ENCODE peak calls at places on chromosome X, in ten cellular contexts. One of them, this sample, is unnamed. For H3K27me3 and H3K36me3, the result is how much of the 10 kb centered on the place peaks cover.

GRCh38 chrX:8139713-8140112 is 31.4 kb downstream of the VCX2 start:
- DNase-seq in CD8-positive, alpha-beta memory T cell: no peak
- DNase-seq in mesendoderm: peak
- DNase-seq in naive thymus-derived CD4-positive, alpha-beta T cell: no peak
- DNase-seq in trophoblast cell: peak
- DNase-seq in IMR-90: no peak
- DNase-seq in SK-N-SH: no peak
- DNase-seq in PC-3: peak
- DNase-seq in upper lobe of right lung: no peak
- DNase-seq in pancreas: no peak
- DNase-seq in this sample: no peak

GRCh38 chrX:84907324-84907946 is 96.2 kb upstream of the APOOL start:
- DNase-seq in PC-3: peak
- DNase-seq in SK-N-SH: peak
- DNase-seq in trophoblast cell: no peak
- DNase-seq in mesendoderm: peak
- DNase-seq in CD8-positive, alpha-beta memory T cell: no peak
- DNase-seq in pancreas: no peak
- DNase-seq in naive thymus-derived CD4-positive, alpha-beta T cell: no peak
- DNase-seq in upper lobe of right lung: no peak
- DNase-seq in IMR-90: peak
- DNase-seq in this sample: no peak

GRCh38 chrX:77446840-77447239 is 349 bp upstream of the FGF16 start:
- DNase-seq in IMR-90: no peak
- DNase-seq in naive thymus-derived CD4-positive, alpha-beta T cell: no peak
- DNase-seq in upper lobe of right lung: no peak
- DNase-seq in mesendoderm: peak
- DNase-seq in CD8-positive, alpha-beta memory T cell: no peak
- DNase-seq in pancreas: no peak
- DNase-seq in SK-N-SH: no peak
- DNase-seq in trophoblast cell: no peak
- DNase-seq in PC-3: no peak
- DNase-seq in this sample: no peak

GRCh38 chrX:134631404-134632346 is 26.6 kb downstream of the PLAC1 start:
- DNase-seq in PC-3: no peak
- DNase-seq in CD8-positive, alpha-beta memory T cell: no peak
- DNase-seq in trophoblast cell: no peak
- DNase-seq in mesendoderm: no peak
- DNase-seq in SK-N-SH: no peak
- DNase-seq in pancreas: no peak
- DNase-seq in naive thymus-derived CD4-positive, alpha-beta T cell: no peak
- DNase-seq in upper lobe of right lung: no peak
- DNase-seq in IMR-90: peak
- DNase-seq in this sample: no peak

GRCh38 chrX:134236690-134237362 is at the start of gene CCDC160:
- DNase-seq in PC-3: peak
- DNase-seq in CD8-positive, alpha-beta memory T cell: no peak
- DNase-seq in SK-N-SH: peak
- DNase-seq in pancreas: peak
- DNase-seq in mesendoderm: peak
- DNase-seq in upper lobe of right lung: peak
- DNase-seq in trophoblast cell: peak
- DNase-seq in IMR-90: no peak
- DNase-seq in naive thymus-derived CD4-positive, alpha-beta T cell: no peak
- DNase-seq in this sample: peak

GRCh38 chrX:105972690-105973386 is 65.7 kb downstream of the SERPINA7 start:
- DNase-seq in PC-3: no peak
- DNase-seq in upper lobe of right lung: no peak
- DNase-seq in CD8-positive, alpha-beta memory T cell: no peak
- DNase-seq in SK-N-SH: no peak
- DNase-seq in pancreas: no peak
- DNase-seq in naive thymus-derived CD4-positive, alpha-beta T cell: no peak
- DNase-seq in trophoblast cell: no peak
- DNase-seq in IMR-90: no peak
- DNase-seq in mesendoderm: no peak
- DNase-seq in this sample: no peak

GRCh38 chrX:121598356-121598755 is 550.9 kb downstream of the GLUD2 start:
- DNase-seq in CD8-positive, alpha-beta memory T cell: no peak
- DNase-seq in pancreas: no peak
- DNase-seq in IMR-90: no peak
- DNase-seq in naive thymus-derived CD4-positive, alpha-beta T cell: no peak
- DNase-seq in upper lobe of right lung: no peak
- DNase-seq in trophoblast cell: no peak
- DNase-seq in SK-N-SH: no peak
- DNase-seq in PC-3: peak
- DNase-seq in mesendoderm: no peak
- DNase-seq in this sample: no peak

GRCh38 chrX:43677993-43678392 is 21.9 kb downstream of the MAOA start:
- DNase-seq in SK-N-SH: no peak
- DNase-seq in CD8-positive, alpha-beta memory T cell: no peak
- DNase-seq in IMR-90: no peak
- DNase-seq in trophoblast cell: peak
- DNase-seq in pancreas: no peak
- DNase-seq in upper lobe of right lung: no peak
- DNase-seq in naive thymus-derived CD4-positive, alpha-beta T cell: no peak
- DNase-seq in PC-3: no peak
- DNase-seq in mesendoderm: peak
- DNase-seq in this sample: no peak

GRCh38 chrX:103941201-103941975 is 21.0 kb upstream of the TMSB15B start:
- DNase-seq in upper lobe of right lung: no peak
- DNase-seq in pancreas: no peak
- DNase-seq in naive thymus-derived CD4-positive, alpha-beta T cell: peak
- DNase-seq in trophoblast cell: peak
- DNase-seq in CD8-positive, alpha-beta memory T cell: no peak
- DNase-seq in mesendoderm: peak
- DNase-seq in PC-3: peak
- DNase-seq in SK-N-SH: peak
- DNase-seq in IMR-90: peak
- DNase-seq in this sample: peak

GRCh38 chrX:31132803-31133202 is 61.0 kb upstream of the FTHL17 start:
- DNase-seq in pancreas: no peak
- DNase-seq in CD8-positive, alpha-beta memory T cell: no peak
- DNase-seq in naive thymus-derived CD4-positive, alpha-beta T cell: no peak
- DNase-seq in mesendoderm: no peak
- DNase-seq in IMR-90: no peak
- DNase-seq in upper lobe of right lung: no peak
- DNase-seq in SK-N-SH: no peak
- DNase-seq in PC-3: no peak
- DNase-seq in trophoblast cell: no peak
- DNase-seq in this sample: no peak

GRCh38 chrX:23554304-23554703 is 113.0 kb upstream of the PRDX4 start:
- DNase-seq in upper lobe of right lung: no peak
- DNase-seq in pancreas: no peak
- DNase-seq in naive thymus-derived CD4-positive, alpha-beta T cell: no peak
- DNase-seq in PC-3: peak
- DNase-seq in SK-N-SH: peak
- DNase-seq in mesendoderm: peak
- DNase-seq in IMR-90: peak
- DNase-seq in CD8-positive, alpha-beta memory T cell: no peak
- DNase-seq in trophoblast cell: no peak
- DNase-seq in this sample: peak

GRCh38 chrX:100973411-100973810 is 3.9 kb downstream of the ARL13A start:
- DNase-seq in CD8-positive, alpha-beta memory T cell: no peak
- DNase-seq in IMR-90: peak
- DNase-seq in upper lobe of right lung: no peak
- DNase-seq in SK-N-SH: no peak
- DNase-seq in trophoblast cell: no peak
- DNase-seq in pancreas: no peak
- DNase-seq in naive thymus-derived CD4-positive, alpha-beta T cell: no peak
- DNase-seq in mesendoderm: no peak
- DNase-seq in PC-3: peak
- DNase-seq in this sample: no peak

GRCh38 chrX:152635941-152636340 is 1.8 kb upstream of the GABRQ start:
- DNase-seq in PC-3: peak
- DNase-seq in naive thymus-derived CD4-positive, alpha-beta T cell: no peak
- DNase-seq in SK-N-SH: peak
- DNase-seq in mesendoderm: peak
- DNase-seq in IMR-90: peak
- DNase-seq in CD8-positive, alpha-beta memory T cell: no peak
- DNase-seq in trophoblast cell: peak
- DNase-seq in upper lobe of right lung: no peak
- DNase-seq in pancreas: peak
- DNase-seq in this sample: peak

GRCh38 chrX:131895002-131895401 is 128.1 kb upstream of the STK26 start:
- DNase-seq in mesendoderm: no peak
- DNase-seq in trophoblast cell: no peak
- DNase-seq in naive thymus-derived CD4-positive, alpha-beta T cell: no peak
- DNase-seq in IMR-90: peak
- DNase-seq in PC-3: peak
- DNase-seq in pancreas: no peak
- DNase-seq in SK-N-SH: no peak
- DNase-seq in CD8-positive, alpha-beta memory T cell: no peak
- DNase-seq in upper lobe of right lung: no peak
- DNase-seq in this sample: no peak

GRCh38 chrX:105209406-105209805 is 11.1 kb downstream of the TEX13A start:
- DNase-seq in pancreas: no peak
- DNase-seq in mesendoderm: no peak
- DNase-seq in CD8-positive, alpha-beta memory T cell: no peak
- DNase-seq in upper lobe of right lung: no peak
- DNase-seq in SK-N-SH: no peak
- DNase-seq in PC-3: no peak
- DNase-seq in IMR-90: no peak
- DNase-seq in naive thymus-derived CD4-positive, alpha-beta T cell: no peak
- DNase-seq in trophoblast cell: no peak
- DNase-seq in this sample: no peak

GRCh38 chrX:25151749-25152148 is 136.0 kb upstream of the ARX start:
- DNase-seq in CD8-positive, alpha-beta memory T cell: no peak
- DNase-seq in pancreas: no peak
- DNase-seq in trophoblast cell: no peak
- DNase-seq in SK-N-SH: no peak
- DNase-seq in PC-3: no peak
- DNase-seq in upper lobe of right lung: no peak
- DNase-seq in IMR-90: no peak
- DNase-seq in mesendoderm: no peak
- DNase-seq in naive thymus-derived CD4-positive, alpha-beta T cell: no peak
- DNase-seq in this sample: no peak

GRCh38 chrX:25154168-25154567 is 138.4 kb upstream of the ARX start:
- DNase-seq in upper lobe of right lung: no peak
- DNase-seq in trophoblast cell: no peak
- DNase-seq in IMR-90: no peak
- DNase-seq in naive thymus-derived CD4-positive, alpha-beta T cell: no peak
- DNase-seq in mesendoderm: no peak
- DNase-seq in pancreas: no peak
- DNase-seq in SK-N-SH: no peak
- DNase-seq in CD8-positive, alpha-beta memory T cell: no peak
- DNase-seq in PC-3: no peak
- DNase-seq in this sample: no peak

GRCh38 chrX:25158635-25159034 is 142.9 kb upstream of the ARX start:
- DNase-seq in pancreas: no peak
- DNase-seq in PC-3: no peak
- DNase-seq in naive thymus-derived CD4-positive, alpha-beta T cell: no peak
- DNase-seq in SK-N-SH: no peak
- DNase-seq in upper lobe of right lung: no peak
- DNase-seq in mesendoderm: no peak
- DNase-seq in IMR-90: no peak
- DNase-seq in trophoblast cell: no peak
- DNase-seq in CD8-positive, alpha-beta memory T cell: no peak
- DNase-seq in this sample: no peak

GRCh38 chrX:25156323-25156722 is 140.6 kb upstream of the ARX start:
- DNase-seq in pancreas: no peak
- DNase-seq in CD8-positive, alpha-beta memory T cell: no peak
- DNase-seq in PC-3: peak
- DNase-seq in upper lobe of right lung: no peak
- DNase-seq in IMR-90: no peak
- DNase-seq in mesendoderm: no peak
- DNase-seq in SK-N-SH: no peak
- DNase-seq in naive thymus-derived CD4-positive, alpha-beta T cell: no peak
- DNase-seq in trophoblast cell: no peak
- DNase-seq in this sample: no peak
- H3K27me3 ChIP-seq in pancreas: under half
- H3K27me3 ChIP-seq in CD8-positive, alpha-beta memory T cell: under half
- H3K27me3 ChIP-seq in PC-3: under half
- H3K27me3 ChIP-seq in upper lobe of right lung: under half
- H3K27me3 ChIP-seq in IMR-90: under half
- H3K27me3 ChIP-seq in mesendoderm: under half
- H3K27me3 ChIP-seq in SK-N-SH: under half
- H3K27me3 ChIP-seq in naive thymus-derived CD4-positive, alpha-beta T cell: under half
- H3K27me3 ChIP-seq in trophoblast cell: under half
- H3K27me3 ChIP-seq in this sample: under half

GRCh38 chrX:1601768-1602085 is 10.3 kb downstream of the AKAP17A start:
- DNase-seq in trophoblast cell: no peak
- DNase-seq in pancreas: no peak
- DNase-seq in IMR-90: no peak
- DNase-seq in mesendoderm: no peak
- DNase-seq in naive thymus-derived CD4-positive, alpha-beta T cell: no peak
- DNase-seq in upper lobe of right lung: peak
- DNase-seq in SK-N-SH: no peak
- DNase-seq in PC-3: no peak
- DNase-seq in CD8-positive, alpha-beta memory T cell: peak
- DNase-seq in this sample: peak
- H3K36me3 ChIP-seq in trophoblast cell: half or more
- H3K36me3 ChIP-seq in pancreas: under half
- H3K36me3 ChIP-seq in IMR-90: half or more
- H3K36me3 ChIP-seq in mesendoderm: under half
- H3K36me3 ChIP-seq in naive thymus-derived CD4-positive, alpha-beta T cell: half or more
- H3K36me3 ChIP-seq in upper lobe of right lung: half or more
- H3K36me3 ChIP-seq in SK-N-SH: under half
- H3K36me3 ChIP-seq in PC-3: under half
- H3K36me3 ChIP-seq in CD8-positive, alpha-beta memory T cell: under half
- H3K36me3 ChIP-seq in this sample: under half

DNA sequence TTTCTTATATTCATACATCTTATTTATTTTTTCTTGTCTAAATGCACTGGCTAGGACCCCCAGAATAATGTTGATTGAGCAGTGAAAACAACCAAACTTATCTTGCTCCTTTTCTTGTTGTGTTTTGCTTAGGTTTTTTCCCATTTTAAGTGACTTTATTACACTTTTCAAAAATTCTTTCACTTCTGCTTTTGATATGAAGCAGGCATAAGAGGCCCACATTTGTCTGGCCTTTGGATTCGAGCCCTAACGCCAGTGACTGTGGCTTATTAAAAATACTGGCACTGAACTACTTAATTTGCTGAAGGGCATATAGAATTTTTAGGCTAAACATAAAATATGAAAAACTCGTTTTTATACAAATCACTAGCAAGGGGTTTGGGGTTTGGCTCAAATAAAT is 197.0 kb downstream of the ASB9 start:
- DNase-seq in CD8-positive, alpha-beta memory T cell: no peak
- DNase-seq in trophoblast cell: no peak
- DNase-seq in upper lobe of right lung: no peak
- DNase-seq in pancreas: no peak
- DNase-seq in naive thymus-derived CD4-positive, alpha-beta T cell: no peak
- DNase-seq in mesendoderm: no peak
- DNase-seq in PC-3: no peak
- DNase-seq in IMR-90: no peak
- DNase-seq in SK-N-SH: no peak
- DNase-seq in this sample: no peak
- H3K27me3 ChIP-seq in CD8-positive, alpha-beta memory T cell: under half
- H3K27me3 ChIP-seq in trophoblast cell: under half
- H3K27me3 ChIP-seq in upper lobe of right lung: under half
- H3K27me3 ChIP-seq in pancreas: under half
- H3K27me3 ChIP-seq in naive thymus-derived CD4-positive, alpha-beta T cell: under half
- H3K27me3 ChIP-seq in mesendoderm: under half
- H3K27me3 ChIP-seq in PC-3: under half
- H3K27me3 ChIP-seq in IMR-90: under half
- H3K27me3 ChIP-seq in SK-N-SH: under half
- H3K27me3 ChIP-seq in this sample: under half

DNA sequence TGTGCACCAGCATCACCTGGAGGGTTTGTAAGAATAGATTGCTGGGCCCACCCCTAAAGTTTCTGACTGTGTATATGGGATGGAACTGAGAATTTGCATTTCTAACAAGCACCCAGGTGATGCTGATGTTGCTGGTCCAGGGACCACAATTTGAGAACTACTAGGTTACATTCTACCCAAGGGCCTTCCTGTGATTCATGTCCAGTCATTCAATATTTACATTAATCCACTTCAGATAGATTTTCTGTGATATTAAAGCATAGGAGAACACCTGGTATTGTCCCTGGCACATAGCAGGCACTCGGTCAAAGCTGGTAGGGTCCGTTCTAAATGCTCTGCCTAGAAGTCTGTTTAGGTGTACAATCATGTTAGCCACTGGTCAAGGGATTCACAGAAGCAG is 19.5 kb upstream of the XPNPEP2 start:
- DNase-seq in CD8-positive, alpha-beta memory T cell: no peak
- DNase-seq in naive thymus-derived CD4-positive, alpha-beta T cell: no peak
- DNase-seq in upper lobe of right lung: no peak
- DNase-seq in PC-3: peak
- DNase-seq in pancreas: no peak
- DNase-seq in SK-N-SH: no peak
- DNase-seq in IMR-90: no peak
- DNase-seq in mesendoderm: no peak
- DNase-seq in trophoblast cell: no peak
- DNase-seq in this sample: no peak
- H3K36me3 ChIP-seq in CD8-positive, alpha-beta memory T cell: under half
- H3K36me3 ChIP-seq in naive thymus-derived CD4-positive, alpha-beta T cell: under half
- H3K36me3 ChIP-seq in upper lobe of right lung: under half
- H3K36me3 ChIP-seq in PC-3: under half
- H3K36me3 ChIP-seq in pancreas: under half
- H3K36me3 ChIP-seq in SK-N-SH: under half
- H3K36me3 ChIP-seq in IMR-90: under half
- H3K36me3 ChIP-seq in mesendoderm: under half
- H3K36me3 ChIP-seq in trophoblast cell: under half
- H3K36me3 ChIP-seq in this sample: under half

This sample was measured in H7.